ENCODE peak calls at places on chromosomes 3 and 15, in eight cellular contexts. U is posterior cingulate gyrus; Q is fibroblast of the conjunctiva; P is hippocampal formation; L is RWPE1; G is PC-3; M is activated T-helper 2 cell treated with anti-CD3 and anti-CD28 coated beads, Interferon-gamma antibody, Interleukin-2, Interleukin-4, amounts not matched to agents 10 μg/mL and 5 μg/mL and 100 μg/mL, durations not matched to agents 14 hours and 24 hours and 36 hours; C is kidney tubule cell. S is an unnamed sample.

GRCh38 chr3:120418866-120419490 is 31.8 kb downstream of the FSTL1 start:
- DNase-seq in C (peak), L (peak), M (no peak), U (peak), P (peak), Q (peak), G (peak), S (no peak)

GRCh38 chr15:73127302-73127936 is 75.2 kb downstream of the NEO1 start:
- DNase-seq in U (no peak), G (peak), M (no peak), Q (peak), L (peak), P (no peak), C (peak), S (no peak)

GRCh38 chr3:141346839-141347238 is 21.5 kb upstream of the ZBTB38 start:
- DNase-seq in M (no peak), G (no peak), P (no peak), L (no peak), Q (no peak), C (no peak), U (no peak), S (no peak)

GRCh38 chr3:155018621-155019330 is 61.3 kb upstream of the MME start:
- DNase-seq in Q (no peak), M (no peak), U (no peak), G (no peak), C (peak), L (peak), P (no peak), S (no peak)

GRCh38 chr15:88454867-88455810 is 12.0 kb downstream of the MRPL46 start:
- DNase-seq in U (peak), P (peak), G (peak), L (peak), M (no peak), C (peak), Q (peak), S (no peak)

GRCh38 chr3:8769088-8769822 is at the start of gene OXTR:
- DNase-seq in P (peak), Q (peak), M (peak), U (peak), C (peak), G (peak), L (peak), S (no peak)

GRCh38 chr3:177145954-177146353 is 51.3 kb downstream of the TBL1XR1 start:
- DNase-seq in C (no peak), G (no peak), L (no peak), Q (no peak), P (no peak), U (no peak), M (no peak), S (no peak)

GRCh38 chr3:207973-208372 is 11.4 kb downstream of the CHL1 start:
- DNase-seq in C (no peak), G (no peak), Q (no peak), P (no peak), L (no peak), M (no peak), U (no peak), S (no peak)

GRCh38 chr3:41726891-41727290 is 235.0 kb downstream of the ULK4 start:
- DNase-seq in L (no peak), Q (no peak), C (peak), P (no peak), U (no peak), G (no peak), M (no peak), S (no peak)

GRCh38 chr3:16888785-16889607 is 4.2 kb downstream of the PLCL2 start:
- DNase-seq in P (no peak), C (peak), U (no peak), M (no peak), Q (no peak), L (no peak), G (peak), S (no peak)

S was measured in retinal pigment epithelial cell.